ENCODE peak calls at places on chromosomes 5 and 9, in seven cellular contexts. D is Calu3; K is sciatic nerve; X is PC-3; W is fibroblast of pulmonary artery; N is CD8-positive, alpha-beta T cell; L is amniotic stem cell. Q is an unnamed sample.

GRCh38 chr9:13942695-13943094 is 371.2 kb downstream of the NFIB start:
- DNase-seq in X (peak; percentile 94), W (peak; percentile 95), L (peak; percentile 89), N (no peak), K (no peak), D (no peak), Q (peak; percentile 15)

GRCh38 chr5:31485376-31486207 is 46.3 kb downstream of the DROSHA start:
- DNase-seq in N (no peak), K (no peak), D (no peak), L (no peak), X (no peak), W (no peak), Q (no peak)

GRCh38 chr9:89639961-89640360 is 35.1 kb downstream of the GADD45G start:
- DNase-seq in N (no peak), K (no peak), L (no peak), X (no peak), D (no peak), W (no peak), Q (no peak)

GRCh38 chr9:128863647-128864046 is 18.1 kb downstream of the KYAT1 start:
- DNase-seq in N (peak; percentile 80), L (no peak), D (peak; percentile 77), W (peak; percentile 66), X (peak; percentile 67), K (peak; percentile 87), Q (no peak)

GRCh38 chr5:167642779-167643517 is 648.5 kb upstream of the WWC1 start:
- DNase-seq in K (no peak), W (peak; percentile 96), N (no peak), D (peak; percentile 10), L (peak; percentile 65), X (peak; percentile 76), Q (peak; percentile 31)

GRCh38 chr5:52922384-52922783 is 66.8 kb upstream of the ITGA2 start:
- DNase-seq in W (peak; percentile 97), K (no peak), L (no peak), X (peak; percentile 96), D (peak; percentile 81), N (no peak), Q (peak; percentile 83)

GRCh38 chr9:128408963-128409431 is 11.7 kb upstream of the CERCAM start:
- DNase-seq in K (no peak), N (no peak), L (no peak), W (no peak), X (no peak), D (no peak), Q (no peak)

GRCh38 chr9:123360161-123361085 is 4.4 kb downstream of the CRB2 start:
- DNase-seq in N (no peak), X (no peak), D (peak; percentile 41), L (no peak), W (no peak), K (no peak), Q (no peak)

GRCh38 chr5:135225856-135226560 is 173.0 kb downstream of the MACROH2A1 start:
- DNase-seq in N (no peak), X (no peak), D (no peak), W (no peak), L (no peak), K (peak; percentile 56), Q (no peak)

GRCh38 chr5:76849767-76850291 is at the start of gene S100Z:
- DNase-seq in L (no peak), N (peak; percentile 6), K (no peak), X (no peak), W (peak; percentile 20), D (no peak), Q (no peak)

GRCh38 chr9:129281506-129282145 is 103.6 kb upstream of the IER5L start:
- DNase-seq in D (no peak), X (no peak), L (no peak), W (no peak), N (no peak), K (peak; percentile 53), Q (no peak)

GRCh38 chr9:110752766-110753165 is 84.2 kb downstream of the MUSK start:
- DNase-seq in W (peak; percentile 97), K (no peak), N (no peak), L (peak; percentile 89), D (peak; percentile 47), X (peak; percentile 98), Q (peak; percentile 84)

GRCh38 chr5:176542596-176543427 is 5.6 kb upstream of the RNF44 start:
- DNase-seq in L (no peak), N (no peak), D (peak; percentile 71), K (no peak), W (no peak), X (peak; percentile 58), Q (no peak)

GRCh38 chr5:58197875-58198274 is 262.0 kb downstream of the PLK2 start:
- DNase-seq in K (no peak), W (no peak), X (peak; percentile 41), D (no peak), L (no peak), N (no peak), Q (no peak)

GRCh38 chr5:65926276-65926761 is at the start of gene ERBIN:
- DNase-seq in X (peak; percentile 44), D (peak; percentile 86), K (peak; percentile 90), N (peak; percentile 50), L (peak; percentile 15), W (peak; percentile 91), Q (peak; percentile 45)

GRCh38 chr5:93594591-93595419 is 11.8 kb downstream of the NR2F1 start:
- DNase-seq in K (peak; percentile 58), L (no peak), X (no peak), W (no peak), D (no peak), N (no peak), Q (no peak)

GRCh38 chr9:118522093-118523028 is 818.2 kb downstream of the TLR4 start:
- DNase-seq in N (no peak), K (no peak), D (peak; percentile 1), X (no peak), L (peak; percentile 10), W (peak; percentile 53), Q (peak; percentile 35)

GRCh38 chr5:157245477-157245876 is 20.4 kb upstream of the CYFIP2 start:
- DNase-seq in X (peak; percentile 77), W (peak; percentile 8), N (no peak), L (no peak), D (no peak), K (no peak), Q (no peak)

GRCh38 chr5:953535-954449 is 54.8 kb upstream of the NKD2 start:
- DNase-seq in W (no peak), K (no peak), D (no peak), L (no peak), N (no peak), X (no peak), Q (no peak)

GRCh38 chr9:121399883-121400607 is 30.0 kb upstream of the STOM start:
- DNase-seq in L (peak; percentile 59), N (no peak), K (no peak), W (peak; percentile 92), X (peak; percentile 79), D (peak; percentile 5), Q (peak; percentile 57)

GRCh38 chr9:133658442-133659431 is 22.6 kb downstream of the DBH start:
- DNase-seq in K (no peak), X (peak; percentile 29), W (peak; percentile 25), L (no peak), D (peak; percentile 25), N (no peak), Q (no peak)

GRCh38 chr5:132747064-132747692 is at the start of gene CCNI2:
- DNase-seq in X (no peak), D (peak; percentile 68), L (no peak), K (no peak), W (no peak), N (peak; percentile 49), Q (no peak)